ENCODE peak calls at places on chromosomes 11 and 22, in nine cellular contexts. N is stimulated activated CD4-positive, alpha-beta T cell treated with anti-CD3 and anti-CD28 coated beads, TNF-alpha, amount 100 ng/mL, for 1 hour; R is bronchial epithelial cell; P is activated T-cell treated with anti-CD3 and anti-CD28 coated beads, Interleukin-2, amount 50 U/mL, for 72 hours; V is H9; X is trophoblast cell; J is MM.1S; T is AG10803; Q is activated CD4-positive, alpha-beta T cell treated with anti-CD3 and anti-CD28 coated beads, Interleukin-2, amount 50 U/mL, for 4 hours. L is an unnamed sample.

GRCh38 chr11:102760355-102761035 is 19.9 kb downstream of the MMP10 start:
- DNase-seq in N (no peak), R (peak), P (no peak), V (no peak), X (peak), J (no peak), T (peak), Q (no peak), L (no peak)

GRCh38 chr22:35446365-35446764 is 46.4 kb downstream of the MCM5 start:
- DNase-seq in N (no peak), R (peak), P (no peak), V (no peak), X (peak), J (no peak), T (peak), Q (no peak), L (no peak)

GRCh38 chr11:83303358-83303757 is 17.2 kb upstream of the CCDC90B start:
- DNase-seq in N (no peak), R (no peak), P (no peak), V (no peak), X (no peak), J (no peak), T (no peak), Q (no peak), L (no peak)

GRCh38 chr22:38021201-38021600 is 36.0 kb upstream of the PICK1 start:
- DNase-seq in N (no peak), R (no peak), P (no peak), V (no peak), X (no peak), J (no peak), T (no peak), Q (no peak), L (no peak)

GRCh38 chr11:14971865-14972580 is at the start of gene CALCA:
- DNase-seq in N (no peak), R (no peak), P (no peak), V (peak), X (no peak), J (no peak), T (no peak), Q (no peak), L (no peak)

GRCh38 chr11:58524232-58525036 is 16.5 kb upstream of the OR5B21 start:
- DNase-seq in N (no peak), R (peak), P (peak), V (peak), X (peak), J (peak), T (peak), Q (peak), L (peak)

GRCh38 chr22:45552580-45553332 is 50.1 kb downstream of the FBLN1 start:
- DNase-seq in N (no peak), R (peak), P (no peak), V (peak), X (no peak), J (no peak), T (peak), Q (no peak), L (no peak)

GRCh38 chr22:17302616-17303015 is 66.6 kb upstream of the CECR2 start:
- DNase-seq in N (no peak), R (no peak), P (no peak), V (no peak), X (no peak), J (no peak), T (no peak), Q (no peak), L (no peak)

GRCh38 chr11:13143486-13144297 is 133.9 kb upstream of the BMAL1 start:
- DNase-seq in N (no peak), R (peak), P (peak), V (no peak), X (peak), J (no peak), T (no peak), Q (no peak), L (no peak)

GRCh38 chr11:970319-970871 is 44.7 kb downstream of the AP2A2 start:
- DNase-seq in N (no peak), R (no peak), P (peak), V (no peak), X (no peak), J (no peak), T (no peak), Q (no peak), L (no peak)

GRCh38 chr11:59141673-59142460 is 789 bp upstream of the FAM111A start:
- DNase-seq in N (no peak), R (peak), P (no peak), V (no peak), X (no peak), J (no peak), T (peak), Q (no peak), L (no peak)

GRCh38 chr22:44595841-44596341 is 97.9 kb upstream of the RTL6 start:
- DNase-seq in N (no peak), R (no peak), P (no peak), V (no peak), X (no peak), J (no peak), T (no peak), Q (no peak), L (no peak)

GRCh38 chr22:31651667-31652066 is 10.3 kb downstream of the PISD start:
- DNase-seq in N (no peak), R (no peak), P (no peak), V (no peak), X (peak), J (no peak), T (no peak), Q (no peak), L (no peak)

GRCh38 chr11:45384711-45385241 is 98.6 kb upstream of the SYT13 start:
- DNase-seq in N (no peak), R (no peak), P (no peak), V (no peak), X (no peak), J (no peak), T (no peak), Q (no peak), L (no peak)

GRCh38 chr11:72039108-72039850 is 40.6 kb downstream of the IL18BP start:
- DNase-seq in N (no peak), R (no peak), P (peak), V (no peak), X (no peak), J (no peak), T (peak), Q (no peak), L (peak)

GRCh38 chr11:65485820-65486219 is 13.0 kb upstream of the MALAT1 start:
- DNase-seq in N (no peak), R (peak), P (no peak), V (no peak), X (no peak), J (no peak), T (no peak), Q (no peak), L (no peak)

GRCh38 chr11:3146612-3147256 is 18.4 kb downstream of the OSBPL5 start:
- DNase-seq in N (no peak), R (no peak), P (no peak), V (no peak), X (no peak), J (no peak), T (peak), Q (no peak), L (no peak)

GRCh38 chr11:64121637-64122410 is 44.1 kb downstream of the MACROD1 start:
- DNase-seq in N (no peak), R (peak), P (no peak), V (no peak), X (peak), J (no peak), T (peak), Q (no peak), L (no peak)

GRCh38 chr22:40031766-40032470 is 37.2 kb downstream of the FAM83F start:
- DNase-seq in N (no peak), R (no peak), P (no peak), V (no peak), X (no peak), J (no peak), T (peak), Q (no peak), L (no peak)

GRCh38 chr11:96576383-96576782 is 186.6 kb downstream of the JRKL start:
- DNase-seq in N (no peak), R (no peak), P (no peak), V (no peak), X (no peak), J (no peak), T (no peak), Q (no peak), L (no peak)

GRCh38 chr11:74443071-74443864 is 24.1 kb downstream of the KCNE3 start:
- DNase-seq in N (no peak), R (peak), P (no peak), V (no peak), X (no peak), J (no peak), T (no peak), Q (no peak), L (no peak)

GRCh38 chr11:31387379-31387778 is 17.7 kb downstream of the DNAJC24 start:
- DNase-seq in N (no peak), R (peak), P (no peak), V (no peak), X (peak), J (no peak), T (peak), Q (no peak), L (no peak)

GRCh38 chr22:50673231-50674126 is 856 bp downstream of the SHANK3 start:
- DNase-seq in N (no peak), R (no peak), P (no peak), V (no peak), X (no peak), J (no peak), T (no peak), Q (no peak), L (no peak)

GRCh38 chr11:22670803-22671202 is 4.4 kb downstream of the GAS2 start:
- DNase-seq in N (no peak), R (peak), P (no peak), V (no peak), X (peak), J (peak), T (no peak), Q (no peak), L (peak)

GRCh38 chr22:50579752-50580151 is 1.5 kb upstream of the CPT1B start:
- DNase-seq in N (no peak), R (no peak), P (no peak), V (no peak), X (no peak), J (no peak), T (no peak), Q (no peak), L (no peak)

GRCh38 chr22:37496651-37497599 is 10.7 kb upstream of the MFNG start:
- DNase-seq in N (no peak), R (peak), P (no peak), V (peak), X (peak), J (no peak), T (peak), Q (no peak), L (no peak)

GRCh38 chr11:1494650-1495049 is 8.1 kb upstream of the MOB2 start:
- DNase-seq in N (no peak), R (no peak), P (no peak), V (no peak), X (no peak), J (no peak), T (no peak), Q (no peak), L (no peak)

GRCh38 chr11:132318421-132319157 is 948.2 kb downstream of the NTM start:
- DNase-seq in N (no peak), R (peak), P (peak), V (no peak), X (no peak), J (no peak), T (peak), Q (no peak), L (no peak)

GRCh38 chr22:30920407-30920806 is 48.2 kb downstream of the MORC2 start:
- DNase-seq in N (peak), R (peak), P (peak), V (peak), X (peak), J (peak), T (peak), Q (peak), L (peak)

GRCh38 chr22:43554694-43555365 is 143.0 kb downstream of the MPPED1 start:
- DNase-seq in N (no peak), R (no peak), P (no peak), V (no peak), X (no peak), J (no peak), T (no peak), Q (no peak), L (no peak)

GRCh38 chr22:19184276-19184997 is 5.9 kb upstream of the SLC25A1 start:
- DNase-seq in N (no peak), R (no peak), P (no peak), V (no peak), X (no peak), J (no peak), T (no peak), Q (no peak), L (no peak)

GRCh38 chr11:66878554-66878953 is 21.7 kb downstream of the LRFN4 start:
- DNase-seq in N (no peak), R (no peak), P (no peak), V (no peak), X (no peak), J (no peak), T (no peak), Q (no peak), L (no peak)